ENCODE peak calls at places on chromosome 3, in seven cellular contexts. One of them, this sample, is unnamed.

GRCh38 chr3:168847293-168847883 is 751.7 kb upstream of the GOLIM4 start:
- DNase-seq in fibroblast of lung: peak
- DNase-seq in Karpas-422: peak
- DNase-seq in uterus: no peak
- DNase-seq in left ventricle myocardium inferior: no peak
- DNase-seq in psoas muscle: no peak
- DNase-seq in endodermal cell: no peak
- DNase-seq in this sample: no peak

GRCh38 chr3:142026333-142026732 is 123.0 kb downstream of the TFDP2 start:
- DNase-seq in endodermal cell: no peak
- DNase-seq in psoas muscle: no peak
- DNase-seq in left ventricle myocardium inferior: no peak
- DNase-seq in fibroblast of lung: no peak
- DNase-seq in Karpas-422: no peak
- DNase-seq in uterus: no peak
- DNase-seq in this sample: no peak

GRCh38 chr3:141920701-141921100 is 44.3 kb downstream of the ATP1B3 start:
- DNase-seq in fibroblast of lung: no peak
- DNase-seq in uterus: no peak
- DNase-seq in endodermal cell: no peak
- DNase-seq in left ventricle myocardium inferior: no peak
- DNase-seq in Karpas-422: no peak
- DNase-seq in psoas muscle: no peak
- DNase-seq in this sample: no peak

GRCh38 chr3:5092018-5092417 is 30.1 kb upstream of the ARL8B start:
- DNase-seq in Karpas-422: no peak
- DNase-seq in psoas muscle: no peak
- DNase-seq in uterus: no peak
- DNase-seq in fibroblast of lung: no peak
- DNase-seq in left ventricle myocardium inferior: no peak
- DNase-seq in endodermal cell: no peak
- DNase-seq in this sample: no peak

GRCh38 chr3:143120716-143121239 is 1.2 kb downstream of the CHST2 start:
- DNase-seq in fibroblast of lung: peak
- DNase-seq in uterus: no peak
- DNase-seq in Karpas-422: peak
- DNase-seq in left ventricle myocardium inferior: no peak
- DNase-seq in psoas muscle: no peak
- DNase-seq in endodermal cell: peak
- DNase-seq in this sample: no peak

GRCh38 chr3:11568503-11569155 is 75.1 kb downstream of the VGLL4 start:
- DNase-seq in fibroblast of lung: peak
- DNase-seq in left ventricle myocardium inferior: peak
- DNase-seq in psoas muscle: peak
- DNase-seq in Karpas-422: no peak
- DNase-seq in endodermal cell: no peak
- DNase-seq in uterus: peak
- DNase-seq in this sample: peak

GRCh38 chr3:61181874-61182273 is 69.4 kb downstream of the FHIT start:
- DNase-seq in endodermal cell: no peak
- DNase-seq in uterus: no peak
- DNase-seq in Karpas-422: no peak
- DNase-seq in psoas muscle: no peak
- DNase-seq in fibroblast of lung: peak
- DNase-seq in left ventricle myocardium inferior: no peak
- DNase-seq in this sample: no peak

GRCh38 chr3:161371441-161372320 is at the start of gene SPTSSB:
- DNase-seq in left ventricle myocardium inferior: peak
- DNase-seq in fibroblast of lung: peak
- DNase-seq in Karpas-422: no peak
- DNase-seq in uterus: no peak
- DNase-seq in endodermal cell: peak
- DNase-seq in psoas muscle: peak
- DNase-seq in this sample: peak

GRCh38 chr3:64627471-64628321 is 60.1 kb downstream of the ADAMTS9 start:
- DNase-seq in fibroblast of lung: peak
- DNase-seq in left ventricle myocardium inferior: no peak
- DNase-seq in uterus: no peak
- DNase-seq in Karpas-422: no peak
- DNase-seq in endodermal cell: no peak
- DNase-seq in psoas muscle: no peak
- DNase-seq in this sample: no peak

GRCh38 chr3:173589116-173589515 is 191.6 kb downstream of the NLGN1 start:
- DNase-seq in endodermal cell: no peak
- DNase-seq in left ventricle myocardium inferior: no peak
- DNase-seq in fibroblast of lung: no peak
- DNase-seq in psoas muscle: no peak
- DNase-seq in uterus: no peak
- DNase-seq in Karpas-422: no peak
- DNase-seq in this sample: no peak

GRCh38 chr3:37367436-37367835 is 193.1 kb upstream of the LRRFIP2 start:
- DNase-seq in left ventricle myocardium inferior: no peak
- DNase-seq in psoas muscle: no peak
- DNase-seq in fibroblast of lung: no peak
- DNase-seq in uterus: no peak
- DNase-seq in Karpas-422: no peak
- DNase-seq in endodermal cell: no peak
- DNase-seq in this sample: no peak

GRCh38 chr3:21185816-21186314 is 565.1 kb downstream of the ZNF385D start:
- DNase-seq in psoas muscle: no peak
- DNase-seq in uterus: no peak
- DNase-seq in Karpas-422: no peak
- DNase-seq in endodermal cell: no peak
- DNase-seq in left ventricle myocardium inferior: no peak
- DNase-seq in fibroblast of lung: no peak
- DNase-seq in this sample: no peak

GRCh38 chr3:122705379-122705778 is 24.7 kb downstream of the PARP14 start:
- DNase-seq in psoas muscle: no peak
- DNase-seq in endodermal cell: no peak
- DNase-seq in left ventricle myocardium inferior: no peak
- DNase-seq in uterus: no peak
- DNase-seq in fibroblast of lung: no peak
- DNase-seq in Karpas-422: no peak
- DNase-seq in this sample: no peak

GRCh38 chr3:44648564-44649229 is at the start of gene ZNF35:
- DNase-seq in psoas muscle: peak
- DNase-seq in fibroblast of lung: peak
- DNase-seq in uterus: peak
- DNase-seq in Karpas-422: peak
- DNase-seq in endodermal cell: peak
- DNase-seq in left ventricle myocardium inferior: peak
- DNase-seq in this sample: peak

GRCh38 chr3:9507586-9508578 is 45.7 kb downstream of the LHFPL4 start:
- DNase-seq in psoas muscle: no peak
- DNase-seq in uterus: no peak
- DNase-seq in fibroblast of lung: no peak
- DNase-seq in left ventricle myocardium inferior: no peak
- DNase-seq in endodermal cell: no peak
- DNase-seq in Karpas-422: no peak
- DNase-seq in this sample: no peak

GRCh38 chr3:100993309-100993708 is at the start of gene ABI3BP:
- DNase-seq in psoas muscle: peak
- DNase-seq in left ventricle myocardium inferior: peak
- DNase-seq in fibroblast of lung: peak
- DNase-seq in endodermal cell: peak
- DNase-seq in uterus: peak
- DNase-seq in Karpas-422: no peak
- DNase-seq in this sample: peak

GRCh38 chr3:100155105-100155504 is 40.8 kb upstream of the FILIP1L start:
- DNase-seq in fibroblast of lung: peak
- DNase-seq in endodermal cell: no peak
- DNase-seq in psoas muscle: no peak
- DNase-seq in uterus: no peak
- DNase-seq in left ventricle myocardium inferior: no peak
- DNase-seq in Karpas-422: no peak
- DNase-seq in this sample: no peak

GRCh38 chr3:122858373-122858772 is 63.5 kb downstream of the SLC49A4 start:
- DNase-seq in fibroblast of lung: peak
- DNase-seq in uterus: no peak
- DNase-seq in psoas muscle: no peak
- DNase-seq in Karpas-422: no peak
- DNase-seq in endodermal cell: no peak
- DNase-seq in left ventricle myocardium inferior: no peak
- DNase-seq in this sample: no peak

GRCh38 chr3:115146418-115147328 is at the start of gene ZBTB20:
- DNase-seq in uterus: peak
- DNase-seq in psoas muscle: peak
- DNase-seq in endodermal cell: peak
- DNase-seq in left ventricle myocardium inferior: peak
- DNase-seq in fibroblast of lung: peak
- DNase-seq in Karpas-422: peak
- DNase-seq in this sample: peak

GRCh38 chr3:191412764-191413163 is 48.2 kb upstream of the PYDC2 start:
- DNase-seq in fibroblast of lung: peak
- DNase-seq in Karpas-422: no peak
- DNase-seq in uterus: no peak
- DNase-seq in psoas muscle: no peak
- DNase-seq in left ventricle myocardium inferior: no peak
- DNase-seq in endodermal cell: no peak
- DNase-seq in this sample: no peak

GRCh38 chr3:45665101-45665572 is 24.1 kb upstream of the SACM1L start:
- DNase-seq in left ventricle myocardium inferior: no peak
- DNase-seq in psoas muscle: no peak
- DNase-seq in endodermal cell: peak
- DNase-seq in uterus: no peak
- DNase-seq in fibroblast of lung: peak
- DNase-seq in Karpas-422: peak
- DNase-seq in this sample: peak

GRCh38 chr3:112973325-112974177 is 1.4 kb downstream of the CD200R1 start:
- DNase-seq in uterus: no peak
- DNase-seq in psoas muscle: no peak
- DNase-seq in fibroblast of lung: no peak
- DNase-seq in endodermal cell: no peak
- DNase-seq in left ventricle myocardium inferior: no peak
- DNase-seq in Karpas-422: no peak
- DNase-seq in this sample: no peak

GRCh38 chr3:112976953-112977352 is 2.0 kb upstream of the CD200R1 start:
- DNase-seq in endodermal cell: no peak
- DNase-seq in fibroblast of lung: no peak
- DNase-seq in left ventricle myocardium inferior: no peak
- DNase-seq in Karpas-422: no peak
- DNase-seq in psoas muscle: no peak
- DNase-seq in uterus: no peak
- DNase-seq in this sample: no peak

GRCh38 chr3:112974894-112975293 is at the start of gene CD200R1:
- DNase-seq in uterus: no peak
- DNase-seq in Karpas-422: no peak
- DNase-seq in psoas muscle: no peak
- DNase-seq in left ventricle myocardium inferior: no peak
- DNase-seq in endodermal cell: no peak
- DNase-seq in fibroblast of lung: no peak
- DNase-seq in this sample: no peak

GRCh38 chr3:112974178-112974517 is 755 bp downstream of the CD200R1 start:
- DNase-seq in left ventricle myocardium inferior: no peak
- DNase-seq in uterus: no peak
- DNase-seq in endodermal cell: no peak
- DNase-seq in Karpas-422: no peak
- DNase-seq in fibroblast of lung: no peak
- DNase-seq in psoas muscle: no peak
- DNase-seq in this sample: no peak

DNA sequence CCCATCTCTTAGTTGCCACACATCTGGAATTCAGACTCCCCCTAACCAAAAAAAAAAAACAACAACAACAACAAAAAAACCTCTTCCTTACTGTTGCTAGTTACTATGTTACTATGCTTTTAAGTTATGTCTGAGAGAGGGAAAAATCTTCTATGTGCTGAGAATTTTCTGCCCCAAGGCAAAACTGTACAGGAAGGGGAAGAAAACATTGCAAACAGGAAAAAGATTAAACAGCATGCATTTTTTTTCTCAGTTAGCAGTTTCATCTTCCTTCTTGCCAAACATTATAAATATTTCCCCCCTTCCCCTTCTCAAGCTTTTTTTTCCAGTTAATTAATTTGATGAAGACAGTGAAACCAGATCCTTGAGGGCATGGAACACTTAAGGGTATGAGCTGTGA is 1.1 kb upstream of the CD200R1 start:
- DNase-seq in uterus: no peak
- DNase-seq in fibroblast of lung: no peak
- DNase-seq in Karpas-422: no peak
- DNase-seq in psoas muscle: no peak
- DNase-seq in left ventricle myocardium inferior: no peak
- DNase-seq in endodermal cell: no peak
- DNase-seq in this sample: no peak
- H3K27ac ChIP-seq in uterus: no peak
- H3K27ac ChIP-seq in fibroblast of lung: no peak
- H3K27ac ChIP-seq in Karpas-422: no peak
- H3K27ac ChIP-seq in psoas muscle: no peak
- H3K27ac ChIP-seq in left ventricle myocardium inferior: no peak
- H3K27ac ChIP-seq in endodermal cell: no peak
- H3K27ac ChIP-seq in this sample: no peak

GRCh38 chr3:15512173-15512572 is 9.3 kb downstream of the COLQ start:
- DNase-seq in fibroblast of lung: peak
- DNase-seq in endodermal cell: no peak
- DNase-seq in psoas muscle: peak
- DNase-seq in Karpas-422: no peak
- DNase-seq in left ventricle myocardium inferior: peak
- DNase-seq in uterus: no peak
- DNase-seq in this sample: peak
- H3K27ac ChIP-seq in fibroblast of lung: no peak
- H3K27ac ChIP-seq in endodermal cell: no peak
- H3K27ac ChIP-seq in psoas muscle: peak
- H3K27ac ChIP-seq in Karpas-422: no peak
- H3K27ac ChIP-seq in left ventricle myocardium inferior: peak
- H3K27ac ChIP-seq in uterus: no peak
- H3K27ac ChIP-seq in this sample: peak

GRCh38 chr3:73604491-73604890 is 20.2 kb downstream of the PDZRN3 start:
- DNase-seq in endodermal cell: no peak
- DNase-seq in left ventricle myocardium inferior: no peak
- DNase-seq in fibroblast of lung: peak
- DNase-seq in psoas muscle: no peak
- DNase-seq in Karpas-422: no peak
- DNase-seq in uterus: no peak
- DNase-seq in this sample: no peak
- H3K27ac ChIP-seq in endodermal cell: no peak
- H3K27ac ChIP-seq in left ventricle myocardium inferior: peak
- H3K27ac ChIP-seq in fibroblast of lung: no peak
- H3K27ac ChIP-seq in psoas muscle: peak
- H3K27ac ChIP-seq in Karpas-422: no peak
- H3K27ac ChIP-seq in uterus: peak
- H3K27ac ChIP-seq in this sample: no peak

GRCh38 chr3:187996609-187997008 is 157.3 kb upstream of the LPP start:
- DNase-seq in fibroblast of lung: no peak
- DNase-seq in uterus: no peak
- DNase-seq in psoas muscle: no peak
- DNase-seq in Karpas-422: peak
- DNase-seq in left ventricle myocardium inferior: no peak
- DNase-seq in endodermal cell: no peak
- DNase-seq in this sample: no peak

GRCh38 chr3:187987919-187988318 is 166.0 kb upstream of the LPP start:
- DNase-seq in uterus: no peak
- DNase-seq in psoas muscle: no peak
- DNase-seq in Karpas-422: no peak
- DNase-seq in fibroblast of lung: no peak
- DNase-seq in left ventricle myocardium inferior: no peak
- DNase-seq in endodermal cell: no peak
- DNase-seq in this sample: no peak

GRCh38 chr3:187994221-187995085 is 159.5 kb upstream of the LPP start:
- DNase-seq in left ventricle myocardium inferior: no peak
- DNase-seq in fibroblast of lung: peak
- DNase-seq in uterus: no peak
- DNase-seq in psoas muscle: no peak
- DNase-seq in Karpas-422: peak
- DNase-seq in endodermal cell: no peak
- DNase-seq in this sample: no peak

GRCh38 chr3:187989458-187990153 is 164.4 kb upstream of the LPP start:
- DNase-seq in Karpas-422: peak
- DNase-seq in endodermal cell: peak
- DNase-seq in psoas muscle: no peak
- DNase-seq in uterus: no peak
- DNase-seq in left ventricle myocardium inferior: no peak
- DNase-seq in fibroblast of lung: no peak
- DNase-seq in this sample: no peak

GRCh38 chr3:187992609-187993008 is 161.3 kb upstream of the LPP start:
- DNase-seq in Karpas-422: no peak
- DNase-seq in left ventricle myocardium inferior: no peak
- DNase-seq in endodermal cell: no peak
- DNase-seq in psoas muscle: no peak
- DNase-seq in fibroblast of lung: no peak
- DNase-seq in uterus: no peak
- DNase-seq in this sample: no peak
- H3K27ac ChIP-seq in Karpas-422: no peak
- H3K27ac ChIP-seq in left ventricle myocardium inferior: no peak
- H3K27ac ChIP-seq in endodermal cell: no peak
- H3K27ac ChIP-seq in psoas muscle: no peak
- H3K27ac ChIP-seq in fibroblast of lung: no peak
- H3K27ac ChIP-seq in uterus: no peak
- H3K27ac ChIP-seq in this sample: no peak

This sample was measured in heart left ventricle.